ENCODE peak calls at places on chromosomes 1 and 21, in four cellular contexts. K, O, Q and C are unnamed samples.

GRCh38 chr21:42156690-42157605 is 62.0 kb upstream of the ABCG1 start:
- DNase-seq in K (no peak), O (no peak), Q (no peak), C (no peak)

GRCh38 chr1:103087261-103087660 is 21.1 kb downstream of the COL11A1 start:
- DNase-seq in K (no peak), O (no peak), Q (no peak), C (no peak)

GRCh38 chr1:234658143-234658542 is 48.2 kb upstream of the IRF2BP2 start:
- DNase-seq in K (no peak), O (peak), Q (no peak), C (no peak)

GRCh38 chr1:221487781-221488520 is 253.9 kb downstream of the DUSP10 start:
- DNase-seq in K (no peak), O (no peak), Q (no peak), C (no peak)

GRCh38 chr1:112702420-112703261 is 4.3 kb downstream of the RHOC start:
- DNase-seq in K (no peak), O (no peak), Q (no peak), C (no peak)

GRCh38 chr1:17825273-17826164 is 70.4 kb downstream of the ACTL8 start:
- DNase-seq in K (no peak), O (no peak), Q (no peak), C (no peak)

GRCh38 chr1:211258756-211259595 is at the start of gene RCOR3:
- DNase-seq in K (peak), O (peak), Q (peak), C (peak)

GRCh38 chr1:180168786-180169640 is 14.3 kb downstream of the QSOX1 start:
- DNase-seq in K (no peak), O (peak), Q (peak), C (peak)

GRCh38 chr1:155064813-155065436 is 1.4 kb downstream of the EFNA4 start:
- DNase-seq in K (no peak), O (peak), Q (no peak), C (no peak)

GRCh38 chr1:26280333-26281042 is 602 bp downstream of the SH3BGRL3 start:
- DNase-seq in K (no peak), O (no peak), Q (peak), C (no peak)

GRCh38 chr21:36608251-36608650 is 90.7 kb upstream of the SIM2 start:
- DNase-seq in K (no peak), O (no peak), Q (no peak), C (no peak)

GRCh38 chr1:246083416-246083815 is 423.7 kb downstream of the SMYD3 start:
- DNase-seq in K (no peak), O (no peak), Q (no peak), C (no peak)

GRCh38 chr1:44847786-44848185 is 4.7 kb upstream of the PTCH2 start:
- DNase-seq in K (no peak), O (no peak), Q (no peak), C (no peak)

GRCh38 chr1:31834501-31834900 is 18.7 kb upstream of the SPOCD1 start:
- DNase-seq in K (no peak), O (peak), Q (no peak), C (no peak)

GRCh38 chr1:230200276-230200675 is 133.2 kb downstream of the GALNT2 start:
- DNase-seq in K (no peak), O (no peak), Q (no peak), C (no peak)

GRCh38 chr1:156860639-156861423 is at the start of gene NTRK1:
- DNase-seq in K (no peak), O (no peak), Q (peak), C (peak)

GRCh38 chr21:27804515-27804914 is 837.6 kb upstream of the ADAMTS5 start:
- DNase-seq in K (no peak), O (no peak), Q (no peak), C (no peak)

GRCh38 chr1:161350666-161351065 is 17.0 kb downstream of the CFAP126 start:
- DNase-seq in K (no peak), O (no peak), Q (no peak), C (no peak)

GRCh38 chr1:27655151-27655929 is 16.7 kb downstream of the IFI6 start:
- DNase-seq in K (no peak), O (no peak), Q (peak), C (no peak)

GRCh38 chr1:43621386-43621785 is 28.6 kb upstream of the KDM4A start:
- DNase-seq in K (no peak), O (no peak), Q (no peak), C (no peak)

GRCh38 chr1:36175137-36176095 is 19.5 kb downstream of the MAP7D1 start:
- DNase-seq in K (no peak), O (no peak), Q (no peak), C (no peak)

GRCh38 chr1:84632975-84633427 is 57.3 kb downstream of the SSX2IP start:
- DNase-seq in K (no peak), O (no peak), Q (peak), C (no peak)

GRCh38 chr1:92831368-92831761 is 475 bp upstream of the RPL5 start:
- DNase-seq in K (no peak), O (no peak), Q (no peak), C (no peak)

GRCh38 chr1:25543425-25544242 is at the start of gene LDLRAP1:
- DNase-seq in K (no peak), O (peak), Q (peak), C (peak)

GRCh38 chr1:35855016-35855700 is 27.9 kb upstream of the AGO1 start:
- DNase-seq in K (no peak), O (no peak), Q (peak), C (peak)

GRCh38 chr21:42466700-42467612 is 29.1 kb downstream of the RSPH1 start:
- DNase-seq in K (no peak), O (peak), Q (peak), C (no peak)

GRCh38 chr1:3161130-3161840 is 92.3 kb downstream of the PRDM16 start:
- DNase-seq in K (no peak), O (no peak), Q (no peak), C (no peak)

GRCh38 chr1:40787733-40788560 is 4.4 kb downstream of the KCNQ4 start:
- DNase-seq in K (no peak), O (no peak), Q (no peak), C (no peak)

GRCh38 chr21:20661745-20662470 is 336.3 kb upstream of the NCAM2 start:
- DNase-seq in K (no peak), O (no peak), Q (peak), C (no peak)

GRCh38 chr1:246503341-246503740 is 3.7 kb downstream of the SMYD3 start:
- DNase-seq in K (no peak), O (no peak), Q (no peak), C (no peak)

GRCh38 chr1:168319691-168320090 is 39.0 kb downstream of the TBX19 start:
- DNase-seq in K (no peak), O (no peak), Q (no peak), C (peak)
- TF ChIP-seq CREM in K (no peak), O (no peak), Q (no peak), C (no peak)

GRCh38 chr1:46342084-46342656 is 1.6 kb downstream of the NSUN4 start:
- DNase-seq in K (peak), O (no peak), Q (peak), C (peak)
- TF ChIP-seq CREM in K (peak), O (no peak), Q (no peak), C (no peak)

GRCh38 chr1:34108711-34109110 is 56.3 kb downstream of the CSMD2 start:
- DNase-seq in K (no peak), O (no peak), Q (no peak), C (no peak)

GRCh38 chr1:34113362-34113761 is 51.7 kb downstream of the CSMD2 start:
- DNase-seq in K (no peak), O (no peak), Q (no peak), C (peak)

GRCh38 chr1:34113887-34114286 is 51.1 kb downstream of the CSMD2 start:
- DNase-seq in K (no peak), O (peak), Q (peak), C (peak)

GRCh38 chr1:34108269-34108668 is 56.8 kb downstream of the CSMD2 start:
- DNase-seq in K (no peak), O (no peak), Q (no peak), C (no peak)
- TF ChIP-seq CREM in K (no peak), O (no peak), Q (no peak), C (no peak)

DNA sequence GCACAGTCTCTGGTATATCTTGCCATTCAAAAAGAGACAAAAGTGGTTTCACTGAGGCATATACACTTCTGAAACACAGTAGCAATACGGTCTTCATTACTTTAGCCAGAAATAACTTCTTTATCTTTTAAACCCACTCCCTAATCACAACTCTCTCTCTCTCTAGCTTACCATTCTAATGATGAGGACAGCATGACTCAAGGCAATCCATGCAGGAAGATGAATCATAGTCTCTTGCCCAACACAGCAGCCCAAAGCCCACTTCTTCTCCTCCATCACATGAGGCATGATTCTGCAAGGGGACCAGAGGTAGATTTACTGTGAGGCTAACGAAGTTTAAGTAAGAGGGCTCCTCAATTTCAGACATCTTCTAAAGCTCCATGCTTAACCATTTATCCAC is 285.0 kb upstream of the NR5A2 start:
- DNase-seq in K (no peak), O (no peak), Q (no peak), C (no peak)
- TF ChIP-seq CREM in K (no peak), O (no peak), Q (no peak), C (no peak)

GRCh38 chr1:225878282-225878681 is 3.9 kb downstream of the TMEM63A start:
- DNase-seq in K (no peak), O (peak), Q (no peak), C (no peak)
- TF ChIP-seq CREM in K (no peak), O (no peak), Q (no peak), C (no peak)

DNA sequence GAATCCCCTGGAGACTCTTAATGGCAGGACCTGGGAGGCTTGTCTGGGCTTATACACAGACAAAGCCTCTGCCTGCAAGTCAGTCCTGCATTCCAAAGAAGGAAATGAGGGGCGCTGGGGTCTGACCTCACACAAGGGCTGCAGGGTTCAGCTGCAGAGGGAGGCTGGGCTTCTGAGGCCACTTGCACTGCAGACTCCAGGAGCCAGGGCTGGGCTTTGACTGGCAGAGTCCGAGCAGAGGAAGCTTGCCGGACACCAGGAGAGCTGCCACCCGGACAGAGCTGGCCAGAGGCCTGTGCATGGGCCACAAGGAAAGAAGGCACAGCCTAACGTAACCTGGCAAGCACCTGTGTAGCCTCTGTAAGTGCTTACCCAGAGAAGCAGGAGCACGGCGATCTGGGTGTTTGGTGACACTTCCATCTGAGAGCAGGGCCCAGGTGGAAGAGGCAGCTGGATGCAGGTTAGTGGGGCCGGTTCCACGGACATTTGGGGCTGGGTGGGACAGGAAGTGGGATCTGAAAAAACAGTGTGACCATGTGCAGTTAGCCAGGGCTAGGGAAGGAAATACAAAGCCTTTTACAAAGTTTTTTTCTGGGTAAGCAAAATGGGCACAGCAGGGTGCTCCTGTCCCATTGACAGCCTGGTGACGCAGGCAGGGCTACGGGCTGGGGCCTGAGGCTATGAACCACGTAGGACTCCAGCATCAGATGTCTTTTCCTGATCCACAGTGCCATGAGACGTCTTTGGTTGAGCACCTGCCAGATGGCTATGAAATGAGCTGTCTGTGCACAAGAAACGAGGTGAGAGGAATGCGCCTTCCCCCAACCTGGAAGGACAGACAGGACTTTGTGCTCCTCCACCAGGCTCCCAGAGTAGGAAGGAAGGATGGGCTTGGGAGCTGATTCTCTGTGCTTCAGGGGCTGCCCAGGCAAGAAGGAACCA is 37.3 kb upstream of the LBR start:
- DNase-seq in K (no peak), O (no peak), Q (no peak), C (peak)
- TF ChIP-seq CREM in K (no peak), O (no peak), Q (no peak), C (no peak)